ENCODE peak calls at places on chromosome 20, in four cellular contexts. X is mesendoderm, D is H1, L is IMR-90. S is an unnamed sample.
A peak's percentile ranks its signal among the peaks of the same experiment; 100 is the strongest.

GRCh38 chr20:63080811-63081210 is 74.0 kb upstream of the BHLHE23 start:
- DNase-seq in D (no peak), L (no peak), X (no peak), S (no peak)

GRCh38 chr20:47502801-47503239 is 1.1 kb downstream of the NCOA3 start:
- DNase-seq in X (peak; percentile 54), D (no peak), L (peak; percentile 62), S (no peak)

GRCh38 chr20:57868310-57868709 is 158.5 kb upstream of the PMEPA1 start:
- DNase-seq in X (no peak), D (peak; percentile 19), L (no peak), S (no peak)

GRCh38 chr20:46010491-46011405 is 2.0 kb downstream of the MMP9 start:
- DNase-seq in L (peak; percentile 7), X (no peak), D (no peak), S (peak; percentile 42)

GRCh38 chr20:56630506-56631317 is 1.6 kb downstream of the TFAP2C start:
- DNase-seq in L (no peak), X (peak; percentile 67), D (peak; percentile 80), S (peak; percentile 91)

GRCh38 chr20:41030536-41031242 is 2.1 kb downstream of the TOP1 start:
- DNase-seq in L (peak; percentile 80), X (no peak), D (no peak), S (no peak)

GRCh38 chr20:25139061-25139705 is 56.3 kb upstream of the ENTPD6 start:
- DNase-seq in X (peak; percentile 38), L (no peak), D (no peak), S (no peak)

GRCh38 chr20:58349586-58349985 is 39.4 kb upstream of the VAPB start:
- DNase-seq in L (peak; percentile 88), X (no peak), D (no peak), S (no peak)

GRCh38 chr20:61067221-61067620 is 184.8 kb upstream of the CDH4 start:
- DNase-seq in X (no peak), D (no peak), L (no peak), S (no peak)

GRCh38 chr20:63076421-63076820 is 69.7 kb upstream of the BHLHE23 start:
- DNase-seq in D (no peak), X (no peak), L (no peak), S (no peak)

GRCh38 chr20:50366270-50367103 is 143.7 kb upstream of the PTPN1 start:
- DNase-seq in X (no peak), L (peak; percentile 75), D (no peak), S (peak; percentile 29)

GRCh38 chr20:40687384-40688128 is 1.5 kb downstream of the MAFB start:
- DNase-seq in L (no peak), D (peak; percentile 75), X (peak; percentile 76), S (peak; percentile 23)

GRCh38 chr20:11919046-11919445 is 1.4 kb downstream of the BTBD3 start:
- DNase-seq in L (peak; percentile 47), D (no peak), X (no peak), S (no peak)

GRCh38 chr20:46044896-46045295 is 15.9 kb downstream of the SLC12A5 start:
- DNase-seq in D (no peak), L (no peak), X (no peak), S (no peak)

GRCh38 chr20:25052255-25053206 is 5.4 kb downstream of the ACSS1 start:
- DNase-seq in L (no peak), X (no peak), D (no peak), S (no peak)

GRCh38 chr20:58078741-58079522 is 149.5 kb downstream of the ANKRD60 start:
- DNase-seq in X (no peak), L (no peak), D (peak; percentile 22), S (no peak)

GRCh38 chr20:38725458-38725958 is 1.2 kb downstream of the SLC32A1 start:
- DNase-seq in X (no peak), D (no peak), L (no peak), S (no peak)

GRCh38 chr20:62982124-62983075 is 24.4 kb downstream of the BHLHE23 start:
- DNase-seq in X (no peak), L (no peak), D (no peak), S (no peak)

GRCh38 chr20:63519765-63520593 is 586 bp upstream of the PPDPF start:
- DNase-seq in X (no peak), D (peak; percentile 86), L (peak; percentile 29), S (no peak)

GRCh38 chr20:14821251-14821650 is 483.8 kb upstream of the FLRT3 start:
- DNase-seq in L (no peak), X (no peak), D (no peak), S (no peak)

GRCh38 chr20:39829255-39829654 is 859.8 kb downstream of the MAFB start:
- DNase-seq in X (peak; percentile 53), L (peak; percentile 41), D (peak; percentile 53), S (no peak)

GRCh38 chr20:59154317-59155013 is 9.2 kb upstream of the ZNF831 start:
- DNase-seq in L (no peak), X (no peak), D (no peak), S (peak; percentile 70)

GRCh38 chr20:60653111-60653845 is 598.8 kb upstream of the CDH4 start:
- DNase-seq in D (no peak), L (no peak), X (no peak), S (no peak)

GRCh38 chr20:35952480-35953410 is 1.6 kb downstream of the SCAND1 start:
- DNase-seq in L (peak; percentile 66), X (peak; percentile 41), D (no peak), S (no peak)

GRCh38 chr20:35956616-35957015 is 2.3 kb upstream of the SCAND1 start:
- DNase-seq in L (no peak), D (no peak), X (no peak), S (no peak)

GRCh38 chr20:35954200-35954906 is at the start of gene SCAND1:
- DNase-seq in L (peak; percentile 95), D (peak; percentile 95), X (peak; percentile 99), S (peak; percentile 100)

GRCh38 chr20:35954907-35955251 is 577 bp upstream of the SCAND1 start:
- DNase-seq in D (no peak), X (no peak), L (peak; percentile 43), S (peak; percentile 23)

GRCh38 chr20:35953411-35954199 is 697 bp downstream of the SCAND1 start:
- DNase-seq in D (peak; percentile 63), X (peak; percentile 61), L (peak; percentile 28), S (peak; percentile 56)
- H2BK120ac ChIP-seq in D (no peak overlapping the region), X (no peak overlapping the region), L (peak overlapping the region; percentile 53), S (peak overlapping the region; percentile 65)

DNA sequence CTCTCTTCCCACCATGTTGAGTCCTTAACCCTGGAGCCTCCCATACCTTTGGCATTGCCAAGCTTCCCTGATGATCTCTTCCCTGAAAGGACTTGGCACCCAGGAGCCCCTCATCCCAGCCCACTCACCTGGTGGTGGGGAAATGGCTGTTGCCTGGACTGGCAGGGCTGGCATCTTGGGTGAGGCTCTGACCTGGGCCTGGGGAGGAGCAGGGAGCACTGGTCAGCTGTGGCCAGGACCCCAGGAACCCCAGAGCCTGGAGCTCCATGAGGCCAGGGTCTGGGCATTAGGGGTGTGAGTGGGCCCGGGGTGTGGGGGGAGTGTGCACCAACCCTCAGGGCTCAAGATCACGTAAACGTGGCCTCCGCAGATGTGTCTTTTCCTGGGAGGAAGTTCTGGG is 9.5 kb downstream of the SDCBP2 start:
- DNase-seq in X (no peak), D (no peak), L (no peak), S (no peak)
- H2BK120ac ChIP-seq in X (no peak overlapping the region), D (no peak overlapping the region), L (no peak overlapping the region), S (no peak overlapping the region)

GRCh38 chr20:6142348-6142993 is 19.6 kb upstream of the FERMT1 start:
- DNase-seq in L (peak; percentile 65), D (peak; percentile 67), X (peak; percentile 55), S (peak; percentile 85)
- H2BK120ac ChIP-seq in L (no peak overlapping the region), D (no peak overlapping the region), X (no peak overlapping the region), S (no peak overlapping the region)

DNA sequence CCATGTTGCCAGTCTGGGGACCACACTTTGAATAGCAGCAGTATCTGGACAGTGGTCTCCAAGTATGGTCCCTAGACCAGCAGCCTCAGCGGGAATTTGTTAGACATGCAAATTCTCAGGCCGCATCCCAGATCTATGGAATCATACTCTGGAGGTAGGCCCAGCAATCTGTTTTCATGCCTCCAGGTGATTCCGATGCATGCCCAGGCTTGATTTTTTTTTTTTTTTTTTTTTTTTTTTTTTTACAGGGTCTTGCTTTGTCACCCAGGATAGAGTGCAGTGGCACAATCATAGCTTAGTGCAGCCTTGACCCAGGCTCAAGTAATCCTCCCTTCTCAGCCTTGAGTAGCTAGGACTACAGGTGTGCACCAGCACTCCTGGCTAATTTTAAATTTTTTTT is 682 bp upstream of the SLA2 start:
- DNase-seq in L (no peak), X (no peak), D (no peak), S (no peak)
- H2BK120ac ChIP-seq in L (no peak overlapping the region), X (no peak overlapping the region), D (no peak overlapping the region), S (no peak overlapping the region)

DNA sequence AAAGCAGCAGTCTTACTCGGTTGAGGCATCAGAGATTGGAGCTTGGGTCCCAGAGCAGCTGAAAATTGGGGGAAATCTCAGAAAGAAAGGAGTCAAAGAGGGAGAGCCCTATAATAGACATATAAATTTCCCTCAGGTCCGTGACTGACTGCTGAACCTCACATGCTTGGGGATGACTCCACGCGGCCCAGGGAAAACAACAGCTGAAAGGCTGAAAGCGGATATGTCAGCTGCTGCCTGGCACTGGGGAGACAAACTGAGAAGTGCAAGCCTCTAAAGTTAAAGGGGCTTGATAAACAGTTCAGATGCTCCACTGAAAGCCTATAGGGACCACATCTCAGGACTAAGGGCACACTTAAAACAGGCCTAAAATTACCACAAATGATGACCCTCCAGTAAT is 255.9 kb upstream of the RIN2 start:
- DNase-seq in L (no peak), D (no peak), X (no peak), S (no peak)
- H2BK120ac ChIP-seq in L (no peak overlapping the region), D (no peak overlapping the region), X (no peak overlapping the region), S (no peak overlapping the region)

S was measured in trophoblast cell.